ENCODE peak calls at places on chromosomes 7 and 10, in four cellular contexts. T is H1, H is GM12878, S is HepG2. V is an unnamed sample.

GRCh38 chr7:30268666-30269065 is 15.7 kb upstream of the ZNRF2 start:
- DNase-seq in T (no peak), S (no peak), H (no peak), V (no peak)

GRCh38 chr10:90148121-90148855 is 446.9 kb downstream of the KIF20B start:
- DNase-seq in T (no peak), S (peak), H (no peak), V (peak)

GRCh38 chr7:2037301-2037804 is 195.4 kb downstream of the MAD1L1 start:
- DNase-seq in T (no peak), H (no peak), S (no peak), V (no peak)

GRCh38 chr7:916291-916941 is 38.1 kb downstream of the ADAP1 start:
- DNase-seq in S (no peak), H (no peak), T (no peak), V (no peak)

GRCh38 chr7:92517626-92518025 is 10.7 kb downstream of the PEX1 start:
- DNase-seq in S (no peak), T (no peak), H (no peak), V (no peak)

GRCh38 chr10:93422121-93422520 is 60.0 kb downstream of the MYOF start:
- DNase-seq in T (no peak), S (no peak), H (no peak), V (no peak)

GRCh38 chr7:114554781-114555537 is 140.3 kb downstream of the FOXP2 start:
- DNase-seq in H (peak), S (no peak), T (no peak), V (no peak)

GRCh38 chr7:35389636-35390035 is 135.7 kb upstream of the TBX20 start:
- DNase-seq in S (no peak), T (no peak), H (no peak), V (no peak)

GRCh38 chr10:25059990-25060389 is 43.6 kb downstream of the THNSL1 start:
- DNase-seq in S (peak), T (no peak), H (no peak), V (no peak)

GRCh38 chr7:99944508-99945070 is 15.2 kb upstream of the GJC3 start:
- DNase-seq in S (no peak), T (no peak), H (no peak), V (no peak)

GRCh38 chr7:139718859-139719258 is 58.9 kb downstream of the HIPK2 start:
- DNase-seq in S (no peak), H (no peak), T (no peak), V (no peak)

GRCh38 chr7:31975546-31975945 is 94.7 kb downstream of the PDE1C start:
- DNase-seq in S (no peak), H (no peak), T (no peak), V (no peak)

GRCh38 chr7:69367785-69368184 is 230.5 kb upstream of the AUTS2 start:
- DNase-seq in S (no peak), H (no peak), T (no peak), V (no peak)

GRCh38 chr7:142647749-142648148 is 101.5 kb upstream of the PRSS1 start:
- DNase-seq in S (no peak), H (no peak), T (no peak), V (no peak)

GRCh38 chr7:69674701-69675182 is 76.5 kb downstream of the AUTS2 start:
- DNase-seq in H (peak), S (no peak), T (no peak), V (no peak)

GRCh38 chr7:36746347-36746746 is 22.1 kb upstream of the AOAH start:
- DNase-seq in S (no peak), T (no peak), H (no peak), V (no peak)

GRCh38 chr10:71085689-71086438 is 126.5 kb upstream of the UNC5B start:
- DNase-seq in T (no peak), S (no peak), H (no peak), V (peak)

GRCh38 chr10:6581750-6582697 is 1.9 kb upstream of the PRKCQ start:
- DNase-seq in S (no peak), T (no peak), H (no peak), V (no peak)

GRCh38 chr7:99407849-99408346 is 499 bp downstream of the PDAP1 start:
- DNase-seq in H (no peak), T (no peak), S (peak), V (no peak)

DNA sequence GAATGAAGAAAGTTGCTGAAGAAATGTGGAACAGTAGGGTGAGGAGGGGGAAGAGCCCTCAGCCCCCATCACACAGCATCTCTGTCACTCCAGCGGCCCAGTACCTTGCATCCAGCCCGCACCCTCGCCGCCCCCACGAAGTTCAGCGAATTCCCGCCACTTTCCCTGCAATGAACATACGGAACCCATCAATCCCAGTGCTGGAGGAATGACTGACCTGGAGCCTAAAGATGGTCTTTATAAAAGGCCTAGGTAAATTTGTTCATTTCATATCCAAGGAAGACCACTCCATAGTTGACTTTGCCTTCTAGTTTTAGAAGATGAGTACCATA is 782 bp upstream of the KIF5B start:
- DNase-seq in T (no peak), H (no peak), S (no peak), V (no peak)
- H3K9ac ChIP-seq in T (no peak), H (peak), S (peak), V (no peak)

GRCh38 chr10:130138479-130138866 is 2.3 kb downstream of the GLRX3 start:
- DNase-seq in H (no peak), S (peak), T (no peak), V (no peak)
- TF ChIP-seq SUZ12 in H (no peak), S (no peak), T (no peak), V (no peak)

GRCh38 chr10:1413823-1414222 is 323.5 kb downstream of the ADARB2 start:
- DNase-seq in S (no peak), T (no peak), H (no peak), V (no peak)

GRCh38 chr10:1418031-1418550 is 319.2 kb downstream of the ADARB2 start:
- DNase-seq in S (no peak), T (no peak), H (no peak), V (no peak)

GRCh38 chr10:1417574-1417973 is 319.8 kb downstream of the ADARB2 start:
- DNase-seq in H (no peak), S (no peak), T (no peak), V (no peak)

GRCh38 chr10:1414893-1415292 is 322.4 kb downstream of the ADARB2 start:
- DNase-seq in T (no peak), H (no peak), S (no peak), V (no peak)

GRCh38 chr10:1416456-1417037 is 320.8 kb downstream of the ADARB2 start:
- DNase-seq in S (no peak), T (no peak), H (no peak), V (no peak)
- TF ChIP-seq YY1 in S (no peak), T (no peak), H (no peak), V (no peak)

GRCh38 chr10:18235477-18235876 is 95.3 kb downstream of the CACNB2 start:
- DNase-seq in T (no peak), H (no peak), S (no peak), V (no peak)

GRCh38 chr10:18229839-18230238 is 89.6 kb downstream of the CACNB2 start:
- DNase-seq in H (no peak), S (no peak), T (no peak), V (no peak)

GRCh38 chr10:18230794-18231193 is 90.6 kb downstream of the CACNB2 start:
- DNase-seq in T (no peak), H (no peak), S (no peak), V (no peak)

GRCh38 chr10:18231480-18231879 is 91.3 kb downstream of the CACNB2 start:
- DNase-seq in H (no peak), T (no peak), S (no peak), V (no peak)

DNA sequence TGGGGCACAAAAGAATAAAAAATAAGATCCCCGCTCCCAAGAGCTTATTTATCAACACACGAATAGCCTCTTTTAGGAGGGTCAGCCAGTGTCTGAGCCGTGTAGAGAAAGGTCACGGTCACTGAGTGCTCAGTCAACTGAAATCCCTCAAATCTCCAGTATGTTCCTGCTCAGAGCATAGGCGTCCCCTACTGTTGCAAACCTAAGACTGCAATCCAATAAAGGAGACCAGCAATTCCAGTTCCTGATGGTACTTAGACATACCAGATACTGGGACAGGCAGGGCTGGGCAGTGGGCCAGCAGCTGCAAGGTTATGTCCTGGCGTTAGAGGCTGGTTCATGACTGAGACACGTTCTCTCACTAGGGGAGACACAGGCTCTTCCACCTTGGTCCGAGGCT is 93.6 kb downstream of the CACNB2 start:
- DNase-seq in H (no peak), S (no peak), T (no peak), V (peak)
- H3K9ac ChIP-seq in H (no peak), S (no peak), T (no peak), V (no peak)

V was measured in NT2/D1.